ENCODE peak calls at places on chromosome 4, in four cellular contexts. T is HCT116, N is stomach, U is upper lobe of left lung. W is an unnamed sample.

GRCh38 chr4:94978904-94979303 is 221.1 kb downstream of the BMPR1B start:
- DNase-seq in T (no peak), N (no peak), U (no peak), W (no peak)

GRCh38 chr4:132866616-132867015 is 282.5 kb upstream of the PCDH10 start:
- DNase-seq in T (no peak), N (no peak), U (no peak), W (no peak)

GRCh38 chr4:25031077-25031606 is 396 bp upstream of the LGI2 start:
- DNase-seq in T (no peak), N (no peak), U (peak), W (no peak)

GRCh38 chr4:181819951-181820350 is 423.3 kb upstream of the TENM3 start:
- DNase-seq in T (no peak), N (no peak), U (no peak), W (no peak)

GRCh38 chr4:54382623-54383022 is 153.5 kb downstream of the PDGFRA start:
- DNase-seq in T (no peak), N (no peak), U (no peak), W (no peak)

GRCh38 chr4:34417160-34417559 is 1827.2 kb downstream of the ARAP2 start:
- DNase-seq in T (no peak), N (no peak), U (no peak), W (no peak)

GRCh38 chr4:44149242-44149641 is 299.4 kb downstream of the KCTD8 start:
- DNase-seq in T (no peak), N (no peak), U (no peak), W (no peak)

GRCh38 chr4:124738994-124739393 is 26.5 kb upstream of the ANKRD50 start:
- DNase-seq in T (no peak), N (no peak), U (no peak), W (no peak)

GRCh38 chr4:79141530-79141929 is 184.3 kb downstream of the NAA11 start:
- DNase-seq in T (no peak), N (no peak), U (no peak), W (no peak)

GRCh38 chr4:184265566-184266351 is 48.1 kb upstream of the ENPP6 start:
- DNase-seq in T (peak), N (no peak), U (no peak), W (no peak)
- TF ChIP-seq POLR2AphosphoS5 in T (no peak), N (no peak), U (no peak), W (no peak)

GRCh38 chr4:152559641-152560040 is 23.7 kb upstream of the FBXW7 start:
- DNase-seq in T (no peak), N (no peak), U (no peak), W (no peak)

GRCh38 chr4:152556814-152557213 is 20.9 kb upstream of the FBXW7 start:
- DNase-seq in T (no peak), N (no peak), U (no peak), W (no peak)

GRCh38 chr4:152556283-152556682 is 20.4 kb upstream of the FBXW7 start:
- DNase-seq in T (no peak), N (no peak), U (no peak), W (no peak)

DNA sequence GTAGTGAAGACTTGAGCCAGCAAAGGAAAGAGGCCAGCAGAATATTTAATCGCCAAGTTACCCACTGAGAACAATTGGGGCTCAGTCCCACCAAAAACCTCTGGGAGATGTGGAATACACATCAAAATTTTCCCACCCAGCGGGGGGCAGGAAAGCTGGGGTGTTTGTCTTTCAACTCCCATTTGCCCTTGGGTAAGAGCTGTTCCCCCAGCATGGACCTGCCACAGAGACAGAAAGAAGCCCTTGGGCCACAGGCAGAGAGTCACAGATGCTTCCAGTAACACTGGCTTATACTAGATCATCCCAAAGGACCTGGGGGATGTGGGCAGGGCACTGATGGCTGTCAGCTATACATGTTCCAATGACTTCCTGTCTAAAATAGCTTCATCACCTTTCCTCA is 18.9 kb upstream of the FBXW7 start:
- DNase-seq in T (no peak), N (no peak), U (no peak), W (no peak)
- H3K27ac ChIP-seq in T (no peak), N (no peak), U (no peak), W (no peak)

GRCh38 chr4:3042226-3042625 is 32.1 kb downstream of the HTT-AS start:
- DNase-seq in T (no peak), N (no peak), U (no peak), W (no peak)

GRCh38 chr4:3041192-3042142 is 32.9 kb downstream of the HTT-AS start:
- DNase-seq in T (no peak), N (peak), U (peak), W (no peak)

GRCh38 chr4:3037957-3038451 is 36.3 kb downstream of the HTT-AS start:
- DNase-seq in T (no peak), N (no peak), U (no peak), W (no peak)

GRCh38 chr4:3039706-3040366 is 34.5 kb downstream of the HTT-AS start:
- DNase-seq in T (no peak), N (no peak), U (no peak), W (no peak)

GRCh38 chr4:3040447-3041191 is 33.7 kb downstream of the HTT-AS start:
- DNase-seq in T (no peak), N (no peak), U (peak), W (no peak)
- H3K4me3 ChIP-seq in T (no peak), N (peak), U (peak), W (no peak)

DNA sequence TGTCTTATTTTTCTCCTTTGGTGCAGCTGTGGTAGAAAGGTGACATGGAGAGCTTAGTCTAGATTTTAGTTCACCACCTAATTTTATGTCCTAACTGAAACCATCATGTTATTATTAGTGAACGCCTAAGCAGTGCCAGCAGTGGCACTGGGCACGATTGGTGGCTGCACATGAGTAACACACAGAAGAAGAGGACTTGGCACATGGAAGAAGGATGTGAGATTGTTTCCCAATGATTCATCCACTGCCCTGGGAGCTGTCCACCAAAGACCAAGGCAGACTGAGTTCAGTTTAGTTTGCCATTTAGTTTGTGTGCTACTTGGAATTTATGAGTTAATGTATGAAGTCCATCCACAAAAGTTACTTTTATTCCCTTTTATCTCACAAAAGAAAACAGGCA is 68.1 kb upstream of the NAP1L5 start:
- DNase-seq in T (no peak), N (no peak), U (no peak), W (no peak)
- TF ChIP-seq POLR2AphosphoS5 in T (no peak), N (peak), U (no peak), W (no peak)

GRCh38 chr4:151518359-151518758 is 109.4 kb downstream of the FHIP1A start:
- DNase-seq in T (no peak), N (no peak), U (no peak), W (no peak)
- H3K27ac ChIP-seq in T (no peak), N (no peak), U (no peak), W (no peak)

DNA sequence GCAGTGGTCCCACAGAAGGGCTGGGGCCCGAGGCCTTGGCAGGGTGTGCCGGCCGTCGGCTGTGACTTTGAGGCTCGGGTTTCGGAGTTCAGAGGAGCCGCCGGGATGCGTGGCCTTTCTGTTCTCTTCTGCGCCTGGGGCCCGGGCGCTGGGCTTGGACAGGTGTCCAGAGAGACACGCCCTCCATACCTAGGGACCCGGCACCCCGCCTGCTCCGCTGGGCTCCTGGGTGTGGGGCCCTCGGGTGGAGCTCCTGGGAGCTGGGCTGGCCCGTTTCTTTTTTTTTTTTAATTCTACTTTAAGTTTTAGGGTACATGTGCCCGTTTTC is 11.3 kb downstream of the FGFRL1 start:
- DNase-seq in T (no peak), N (peak), U (no peak), W (no peak)
- H3K4me3 ChIP-seq in T (no peak), N (no peak), U (no peak), W (no peak)

W was measured in SK-N-MC.